ENCODE peak calls at places on chromosomes 2 and 18, in ten cellular contexts. W, R, J, K, P, F, V, E, I and B are unnamed samples.

GRCh38 chr2:239674101-239674980 is 273.5 kb upstream of the HDAC4 start:
- DNase-seq in W (no peak), R (no peak), J (no peak), K (no peak), P (no peak), F (no peak), V (no peak), E (no peak), I (no peak), B (no peak)

GRCh38 chr2:106581755-106582430 is 94.7 kb downstream of the CD8B2 start:
- DNase-seq in W (peak), R (peak), J (peak), K (peak), P (no peak), F (no peak), V (peak), E (no peak), I (no peak), B (no peak)

GRCh38 chr2:182064024-182064880 is 78.6 kb downstream of the PPP1R1C start:
- DNase-seq in W (no peak), R (no peak), J (no peak), K (no peak), P (no peak), F (no peak), V (no peak), E (no peak), I (no peak), B (no peak)

GRCh38 chr2:98757904-98758421 is 27.0 kb upstream of the MGAT4A start:
- DNase-seq in W (peak), R (no peak), J (peak), K (peak), P (no peak), F (peak), V (peak), E (peak), I (peak), B (peak)

GRCh38 chr18:32906506-32907214 is 133.8 kb upstream of the KLHL14 start:
- DNase-seq in W (no peak), R (no peak), J (no peak), K (no peak), P (no peak), F (no peak), V (no peak), E (no peak), I (no peak), B (no peak)

GRCh38 chr2:217394510-217395351 is 534.9 kb upstream of the TNP1 start:
- DNase-seq in W (peak), R (no peak), J (peak), K (no peak), P (no peak), F (peak), V (no peak), E (no peak), I (no peak), B (no peak)

GRCh38 chr18:27331606-27332005 is 146.5 kb upstream of the CHST9 start:
- DNase-seq in W (no peak), R (no peak), J (no peak), K (no peak), P (no peak), F (no peak), V (no peak), E (no peak), I (no peak), B (no peak)

GRCh38 chr2:178513876-178514275 is 33.6 kb downstream of the PLEKHA3 start:
- DNase-seq in W (peak), R (no peak), J (no peak), K (no peak), P (no peak), F (no peak), V (no peak), E (no peak), I (no peak), B (no peak)

GRCh38 chr2:9796056-9796792 is 47.0 kb upstream of the TAF1B start:
- DNase-seq in W (no peak), R (peak), J (no peak), K (no peak), P (no peak), F (no peak), V (no peak), E (no peak), I (no peak), B (no peak)
- TF ChIP-seq CTCF in W (peak), R (peak), J (peak), K (no peak), P (peak), F (no peak), V (no peak), E (peak), I (no peak), B (peak)

GRCh38 chr2:63764630-63765029 is 77.1 kb upstream of the UGP2 start:
- DNase-seq in W (peak), R (no peak), J (no peak), K (no peak), P (no peak), F (no peak), V (no peak), E (no peak), I (no peak), B (no peak)
- TF ChIP-seq CTCF in W (no peak), R (no peak), J (no peak), K (no peak), P (no peak), F (no peak), V (no peak), E (no peak), I (no peak), B (no peak)

GRCh38 chr18:2471523-2471922 is 99.8 kb downstream of the METTL4 start:
- DNase-seq in W (no peak), R (no peak), J (no peak), K (peak), P (no peak), F (no peak), V (no peak), E (no peak), I (no peak), B (no peak)
- TF ChIP-seq CTCF in W (peak), R (peak), J (peak), K (no peak), P (peak), F (peak), V (no peak), E (peak), I (no peak), B (peak)

DNA sequence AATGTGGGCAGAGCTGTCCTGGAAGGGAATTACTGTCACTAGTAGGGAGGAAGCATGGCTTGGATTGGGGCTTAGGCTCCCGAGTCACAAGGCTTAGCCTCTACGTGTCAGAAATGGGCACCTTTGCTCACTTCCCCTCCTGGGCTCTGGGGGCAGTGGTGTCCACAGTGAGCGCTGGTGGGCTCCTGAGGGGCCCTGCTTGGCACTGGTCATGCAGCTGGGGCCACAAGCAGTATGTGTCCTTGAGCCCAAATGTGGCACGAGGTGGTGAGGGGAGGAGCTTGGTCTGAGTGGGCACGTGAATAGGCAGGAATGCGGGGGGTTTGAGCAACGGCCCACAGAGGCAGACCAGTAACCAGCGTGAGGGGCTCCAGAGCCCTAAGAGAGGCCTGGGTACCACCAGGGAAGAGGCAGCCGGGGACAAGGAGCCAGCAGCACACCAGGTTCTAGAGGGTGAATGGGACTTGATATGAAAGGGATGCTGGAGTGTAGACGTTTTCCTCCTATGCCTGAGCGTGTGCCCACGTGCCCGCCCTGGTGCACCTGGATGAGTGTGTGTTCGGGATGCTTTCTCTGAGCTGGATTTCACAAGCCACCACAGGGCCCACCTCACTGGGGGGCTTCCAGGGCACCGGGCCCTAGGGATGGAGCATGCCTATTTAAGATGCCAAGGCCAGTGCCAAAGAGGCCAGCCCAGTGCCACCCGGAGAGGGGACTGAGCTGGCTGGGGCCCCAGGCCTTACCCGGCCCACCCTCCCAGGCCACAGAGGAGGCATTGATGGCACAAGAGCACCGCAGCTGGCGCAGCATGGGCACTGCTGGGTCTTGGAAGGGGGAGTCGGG is 22.8 kb upstream of the PTMA start:
- DNase-seq in W (no peak), R (peak), J (no peak), K (peak), P (no peak), F (no peak), V (no peak), E (no peak), I (no peak), B (no peak)
- TF ChIP-seq CTCF in W (peak), R (peak), J (peak), K (peak), P (peak), F (peak), V (no peak), E (peak), I (no peak), B (peak)

DNA sequence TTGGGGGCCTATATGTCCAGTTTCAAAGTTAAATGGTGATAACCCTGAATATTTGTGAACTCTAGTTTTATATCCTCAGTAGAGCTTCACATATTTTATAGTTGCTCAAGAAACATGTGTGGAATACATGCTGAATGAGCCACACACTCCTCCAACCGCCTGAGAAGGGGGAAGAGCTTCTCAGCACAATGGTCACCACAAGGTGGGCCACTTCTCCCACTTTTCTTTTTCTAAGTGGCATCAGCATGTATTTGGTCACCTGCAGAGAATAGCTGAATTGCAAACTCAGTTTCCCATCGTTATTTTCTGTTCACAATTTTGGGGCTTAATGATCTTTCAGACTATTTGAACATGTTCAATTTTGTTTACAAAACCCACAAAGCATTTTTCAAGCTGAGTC is 340.5 kb downstream of the PARD3B start:
- DNase-seq in W (peak), R (peak), J (no peak), K (peak), P (no peak), F (no peak), V (peak), E (no peak), I (no peak), B (no peak)
- TF ChIP-seq CTCF in W (peak), R (peak), J (peak), K (no peak), P (peak), F (no peak), V (no peak), E (no peak), I (no peak), B (no peak)